ENCODE peak calls at places on chromosomes 13 and 19, in ten cellular contexts. J is neural progenitor cell, D is ovary, Z is AG04450, B is SK-N-SH, X is heart left ventricle, U is astrocyte of the spinal cord, G is left lung, P is spleen, K is fibroblast of lung. W is an unnamed sample.

GRCh38 chr19:5170329-5170745 is 170.3 kb downstream of the PTPRS start:
- DNase-seq in J (no peak), D (no peak), Z (no peak), B (peak; percentile 58), X (no peak), U (no peak), G (peak; percentile 90), P (peak; percentile 88), K (no peak), W (no peak)

GRCh38 chr19:44608391-44608821 is 5.0 kb upstream of the IGSF23 start:
- DNase-seq in J (no peak), D (no peak), Z (no peak), B (no peak), X (no peak), U (peak; percentile 23), G (no peak), P (no peak), K (peak; percentile 34), W (no peak)

GRCh38 chr13:113034451-113035208 is 65.6 kb downstream of the MCF2L start:
- DNase-seq in J (peak; percentile 61), D (peak; percentile 66), Z (peak; percentile 15), B (peak; percentile 57), X (peak; percentile 40), U (peak; percentile 47), G (peak; percentile 51), P (no peak), K (peak; percentile 36), W (peak; percentile 16)

GRCh38 chr13:30730526-30730925 is 4.8 kb upstream of the ALOX5AP start:
- DNase-seq in J (peak; percentile 68), D (no peak), Z (no peak), B (peak; percentile 41), X (no peak), U (no peak), G (no peak), P (no peak), K (no peak), W (no peak)

GRCh38 chr19:47719047-47719885 is 6.0 kb downstream of the EHD2 start:
- DNase-seq in J (no peak), D (peak; percentile 95), Z (peak; percentile 99), B (peak; percentile 95), X (peak; percentile 91), U (peak; percentile 96), G (peak; percentile 84), P (peak; percentile 81), K (peak; percentile 98), W (peak; percentile 84)

GRCh38 chr13:44703371-44703770 is 127.2 kb upstream of the TSC22D1 start:
- DNase-seq in J (no peak), D (no peak), Z (no peak), B (no peak), X (no peak), U (peak; percentile 60), G (no peak), P (no peak), K (peak; percentile 70), W (no peak)

GRCh38 chr13:93476175-93476574 is 249.6 kb downstream of the GPC6 start:
- DNase-seq in J (no peak), D (no peak), Z (peak; percentile 71), B (no peak), X (no peak), U (peak; percentile 77), G (no peak), P (no peak), K (peak; percentile 96), W (peak; percentile 58)

GRCh38 chr13:50589651-50590054 is 253.8 kb downstream of the DLEU7 start:
- DNase-seq in J (no peak), D (no peak), Z (peak; percentile 42), B (no peak), X (no peak), U (peak; percentile 90), G (no peak), P (no peak), K (peak; percentile 97), W (peak; percentile 55)

GRCh38 chr13:87666826-87667225 is 4.3 kb upstream of the SLITRK5 start:
- DNase-seq in J (no peak), D (no peak), Z (no peak), B (no peak), X (no peak), U (no peak), G (no peak), P (no peak), K (no peak), W (no peak)

GRCh38 chr13:87671824-87672603 is 843 bp downstream of the SLITRK5 start:
- DNase-seq in J (peak; percentile 62), D (no peak), Z (no peak), B (peak; percentile 59), X (no peak), U (peak; percentile 6), G (peak; percentile 73), P (peak; percentile 71), K (no peak), W (no peak)

GRCh38 chr13:87671031-87671823 is at the start of gene SLITRK5:
- DNase-seq in J (peak; percentile 90), D (peak; percentile 35), Z (no peak), B (peak; percentile 86), X (peak; percentile 60), U (peak; percentile 87), G (peak; percentile 90), P (peak; percentile 89), K (peak; percentile 62), W (peak; percentile 48)

GRCh38 chr13:87667686-87668085 is 3.5 kb upstream of the SLITRK5 start:
- DNase-seq in J (no peak), D (no peak), Z (no peak), B (no peak), X (no peak), U (no peak), G (no peak), P (no peak), K (no peak), W (no peak)

DNA sequence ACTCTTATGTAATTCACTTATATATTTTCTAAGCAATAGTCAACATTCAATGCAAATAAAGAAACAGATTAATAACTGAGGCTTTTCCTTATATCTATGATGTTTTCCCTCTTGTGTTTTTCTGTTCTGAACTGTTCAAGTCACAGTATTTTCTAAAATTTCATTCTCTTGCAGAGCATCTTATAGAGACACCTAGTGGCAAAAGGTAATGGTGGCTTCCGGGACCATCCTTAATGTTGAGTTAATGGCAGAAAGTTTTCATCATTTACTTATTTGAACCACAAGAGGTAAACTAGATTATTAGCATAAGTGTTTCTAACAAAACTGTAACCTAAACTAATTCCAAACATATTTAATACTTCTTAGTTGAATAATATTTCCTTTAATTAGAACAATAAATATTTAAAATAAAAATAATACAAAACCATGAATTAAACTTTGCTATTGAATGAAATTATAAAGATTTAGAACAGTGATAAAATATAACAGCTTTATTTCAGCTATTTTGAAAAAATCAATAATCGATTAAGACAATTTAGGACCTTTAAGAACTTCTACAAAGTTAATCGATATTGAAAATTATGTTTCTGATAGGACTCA is 1.7 kb upstream of the SLITRK5 start:
- DNase-seq in J (peak; percentile 56), D (no peak), Z (no peak), B (peak; percentile 27), X (no peak), U (peak; percentile 70), G (no peak), P (no peak), K (peak; percentile 42), W (peak; percentile 44)
- TF ChIP-seq CTCF in J (peak; percentile 82), D (no peak), Z (peak; percentile 72), B (peak; percentile 66), X (peak; percentile 46), U (peak; percentile 83), G (no peak), P (no peak), K (peak; percentile 75), W (peak; percentile 78)

GRCh38 chr19:51688665-51689571 is 4.2 kb upstream of the SPACA6 start:
- DNase-seq in J (peak; percentile 91), D (peak; percentile 95), Z (peak; percentile 85), B (peak; percentile 90), X (peak; percentile 96), U (peak; percentile 98), G (peak; percentile 92), P (peak; percentile 84), K (peak; percentile 98), W (peak; percentile 88)

GRCh38 chr19:51689751-51690358 is 3.3 kb upstream of the SPACA6 start:
- DNase-seq in J (peak; percentile 77), D (peak; percentile 77), Z (no peak), B (peak; percentile 77), X (peak; percentile 56), U (peak; percentile 23), G (peak; percentile 83), P (peak; percentile 76), K (peak; percentile 46), W (no peak)

GRCh38 chr19:51691122-51692064 is 1.7 kb upstream of the SPACA6 start:
- DNase-seq in J (peak; percentile 30), D (no peak), Z (no peak), B (peak; percentile 42), X (no peak), U (peak; percentile 54), G (no peak), P (no peak), K (peak; percentile 78), W (no peak)

GRCh38 chr19:51692065-51692915 is 840 bp upstream of the SPACA6 start:
- DNase-seq in J (no peak), D (no peak), Z (no peak), B (peak; percentile 24), X (no peak), U (no peak), G (no peak), P (no peak), K (no peak), W (no peak)

DNA sequence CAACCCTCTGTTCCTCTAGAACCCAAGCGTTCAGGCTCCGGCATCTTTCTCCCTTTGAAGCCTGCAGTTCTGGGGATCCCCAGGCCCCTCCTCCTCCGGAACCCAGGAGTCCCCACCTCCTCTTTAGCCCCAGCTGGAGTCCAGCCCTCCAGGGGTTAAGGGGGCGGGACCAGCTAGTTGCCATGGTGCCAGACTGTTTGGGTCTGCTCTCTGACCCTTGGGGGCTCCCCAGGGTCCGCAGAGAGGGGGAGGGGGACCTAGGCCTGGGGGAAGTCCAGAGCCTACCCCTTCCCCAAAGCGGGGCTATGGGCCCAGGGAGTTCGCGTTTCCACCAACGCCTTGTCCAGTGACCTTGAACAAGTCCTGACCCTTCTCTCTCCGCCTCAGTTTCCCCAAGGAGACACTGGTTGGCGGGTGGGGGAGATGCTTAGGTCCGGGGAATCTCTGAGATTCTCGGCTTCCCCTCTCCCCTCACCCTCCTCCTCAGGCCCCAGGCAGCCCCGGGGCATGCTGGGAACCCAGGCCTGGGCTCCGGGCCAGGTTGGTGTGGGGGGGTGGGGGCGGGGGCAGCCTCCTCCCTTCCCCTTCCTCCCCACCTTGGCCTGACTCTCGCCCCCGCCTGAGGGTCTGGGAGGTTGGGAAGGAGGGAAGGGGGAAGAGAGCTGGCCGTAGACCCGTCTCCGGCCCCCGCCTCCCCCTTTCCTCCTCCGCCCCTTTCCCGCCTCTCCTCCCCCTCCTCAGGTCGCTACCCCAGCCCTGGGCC is 2.6 kb upstream of the SPACA6 start:
- DNase-seq in J (peak; percentile 87), D (peak; percentile 85), Z (peak; percentile 41), B (peak; percentile 84), X (peak; percentile 80), U (peak; percentile 83), G (peak; percentile 86), P (peak; percentile 86), K (peak; percentile 79), W (no peak)
- H3K4me3 ChIP-seq in J (peak overlapping the region; percentile 86), D (peak overlapping the region; percentile 95), Z (peak overlapping the region; percentile 96), B (peak overlapping the region; percentile 98), X (peak overlapping the region; percentile 98), U (peak overlapping the region; percentile 84), G (peak overlapping the region; percentile 84), P (peak overlapping the region; percentile 70), K (peak overlapping the region; percentile 84), W (peak overlapping the region; percentile 96)

GRCh38 chr13:22800726-22801401 is 379.9 kb upstream of the SGCG start:
- DNase-seq in J (no peak), D (no peak), Z (no peak), B (no peak), X (peak; percentile 22), U (no peak), G (no peak), P (no peak), K (no peak), W (no peak)

GRCh38 chr13:22801402-22802003 is 379.3 kb upstream of the SGCG start:
- DNase-seq in J (peak; percentile 38), D (no peak), Z (no peak), B (no peak), X (no peak), U (no peak), G (no peak), P (no peak), K (no peak), W (no peak)
- TF ChIP-seq CTCF in J (peak; percentile 59), D (no peak), Z (no peak), B (peak; percentile 47), X (peak; percentile 50), U (no peak), G (no peak), P (no peak), K (peak; percentile 39), W (no peak)

GRCh38 chr19:39679791-39680168 is 24.1 kb downstream of the LGALS16 start:
- DNase-seq in J (no peak), D (no peak), Z (no peak), B (no peak), X (no peak), U (no peak), G (no peak), P (no peak), K (no peak), W (no peak)
- H3K4me3 ChIP-seq in J (no peak overlapping the region), D (no peak overlapping the region), Z (no peak overlapping the region), B (no peak overlapping the region), X (no peak overlapping the region), U (no peak overlapping the region), G (no peak overlapping the region), P (no peak overlapping the region), K (no peak overlapping the region), W (no peak overlapping the region)

W was measured in astrocyte of the cerebellum.